ENCODE peak calls at places on chromosomes 13 and 19, in seven cellular contexts. Z is fibroblast of mammary gland, N is astrocyte, F is left ventricle myocardium inferior, C is astrocyte of the cerebellum, H is fibroblast of lung, A is neural progenitor cell. V is an unnamed sample.

GRCh38 chr13:113801289-113801961 is 42.4 kb downstream of the TMEM255B start:
- DNase-seq in Z (no peak), C (no peak), N (no peak), H (no peak), F (no peak), A (no peak), V (no peak)

GRCh38 chr13:21338156-21338555 is 120.9 kb downstream of the ZDHHC20 start:
- DNase-seq in F (no peak), A (peak), N (no peak), Z (no peak), H (no peak), C (no peak), V (no peak)

GRCh38 chr19:42286349-42287016 is 15.4 kb upstream of the PRR19 start:
- DNase-seq in N (no peak), A (no peak), C (no peak), F (peak), Z (peak), H (peak), V (no peak)

GRCh38 chr19:23075031-23075733 is 41.6 kb upstream of the ZNF730 start:
- DNase-seq in N (peak), Z (peak), H (peak), F (peak), C (peak), A (peak), V (peak)

GRCh38 chr13:44092053-44092452 is 212.3 kb downstream of the LACC1 start:
- DNase-seq in C (no peak), A (no peak), Z (no peak), F (no peak), N (no peak), H (no peak), V (no peak)

GRCh38 chr13:30998548-30999140 is 66.2 kb downstream of the TEX26 start:
- DNase-seq in Z (peak), H (peak), N (peak), F (no peak), C (peak), A (peak), V (no peak)

GRCh38 chr13:75507027-75508001 is 25.3 kb upstream of the TBC1D4 start:
- DNase-seq in N (no peak), C (no peak), Z (peak), A (no peak), F (no peak), H (no peak), V (no peak)

GRCh38 chr19:46813570-46814358 is 25.4 kb upstream of the SLC1A5 start:
- DNase-seq in A (no peak), N (peak), H (peak), Z (peak), F (peak), C (no peak), V (no peak)

GRCh38 chr13:106129273-106129672 is 406.2 kb downstream of the EFNB2 start:
- DNase-seq in Z (no peak), N (no peak), C (no peak), A (no peak), H (no peak), F (no peak), V (no peak)

GRCh38 chr13:49354719-49355118 is 89.1 kb downstream of the CAB39L start:
- DNase-seq in H (no peak), C (no peak), A (no peak), Z (no peak), F (no peak), N (no peak), V (no peak)

GRCh38 chr19:5102520-5102919 is 133.6 kb downstream of the KDM4B start:
- DNase-seq in Z (no peak), C (no peak), A (no peak), H (no peak), F (no peak), N (no peak), V (no peak)

GRCh38 chr19:21482863-21483276 is 22.5 kb upstream of the ZNF429 start:
- DNase-seq in C (no peak), A (peak), H (peak), N (peak), F (peak), Z (peak), V (no peak)

GRCh38 chr13:80339578-80339840 is 1.4 kb downstream of the SPRY2 start:
- DNase-seq in C (no peak), H (peak), Z (no peak), N (peak), F (no peak), A (peak), V (no peak)

GRCh38 chr19:11624064-11624463 is 26.8 kb downstream of the ZNF627 start:
- DNase-seq in H (peak), F (no peak), N (peak), Z (peak), C (peak), A (no peak), V (peak)

GRCh38 chr19:48321622-48322591 is 3.4 kb upstream of the EMP3 start:
- DNase-seq in H (peak), F (peak), Z (peak), N (peak), A (peak), C (peak), V (peak)

GRCh38 chr13:32911506-32911905 is 104.7 kb upstream of the KL start:
- DNase-seq in F (no peak), C (no peak), N (no peak), H (no peak), A (peak), Z (peak), V (peak)

GRCh38 chr19:18933297-18933696 is 7.7 kb downstream of the HOMER3 start:
- DNase-seq in N (no peak), Z (no peak), F (no peak), H (no peak), C (no peak), A (peak), V (no peak)

GRCh38 chr19:21519488-21519887 is 14.1 kb downstream of the ZNF429 start:
- DNase-seq in Z (peak), H (no peak), A (no peak), F (no peak), N (no peak), C (no peak), V (no peak)

GRCh38 chr19:55638864-55639359 is 1.9 kb upstream of the ZNF580 start:
- DNase-seq in C (no peak), Z (peak), H (peak), A (peak), F (no peak), N (no peak), V (no peak)
- TF ChIP-seq CTCF in C (peak), Z (peak), H (peak), A (peak), F (peak), N (peak), V (peak)

GRCh38 chr13:110193491-110193890 is 113.5 kb downstream of the COL4A1 start:
- DNase-seq in N (no peak), C (no peak), H (no peak), A (no peak), Z (no peak), F (no peak), V (no peak)

GRCh38 chr13:110197471-110197870 is 109.5 kb downstream of the COL4A1 start:
- DNase-seq in Z (no peak), N (no peak), H (no peak), F (no peak), C (no peak), A (no peak), V (no peak)

GRCh38 chr13:110194456-110194855 is 112.5 kb downstream of the COL4A1 start:
- DNase-seq in Z (no peak), C (no peak), N (no peak), F (no peak), A (no peak), H (no peak), V (no peak)

GRCh38 chr13:110197041-110197440 is 109.9 kb downstream of the COL4A1 start:
- DNase-seq in H (no peak), A (no peak), Z (peak), F (no peak), C (no peak), N (no peak), V (peak)

DNA sequence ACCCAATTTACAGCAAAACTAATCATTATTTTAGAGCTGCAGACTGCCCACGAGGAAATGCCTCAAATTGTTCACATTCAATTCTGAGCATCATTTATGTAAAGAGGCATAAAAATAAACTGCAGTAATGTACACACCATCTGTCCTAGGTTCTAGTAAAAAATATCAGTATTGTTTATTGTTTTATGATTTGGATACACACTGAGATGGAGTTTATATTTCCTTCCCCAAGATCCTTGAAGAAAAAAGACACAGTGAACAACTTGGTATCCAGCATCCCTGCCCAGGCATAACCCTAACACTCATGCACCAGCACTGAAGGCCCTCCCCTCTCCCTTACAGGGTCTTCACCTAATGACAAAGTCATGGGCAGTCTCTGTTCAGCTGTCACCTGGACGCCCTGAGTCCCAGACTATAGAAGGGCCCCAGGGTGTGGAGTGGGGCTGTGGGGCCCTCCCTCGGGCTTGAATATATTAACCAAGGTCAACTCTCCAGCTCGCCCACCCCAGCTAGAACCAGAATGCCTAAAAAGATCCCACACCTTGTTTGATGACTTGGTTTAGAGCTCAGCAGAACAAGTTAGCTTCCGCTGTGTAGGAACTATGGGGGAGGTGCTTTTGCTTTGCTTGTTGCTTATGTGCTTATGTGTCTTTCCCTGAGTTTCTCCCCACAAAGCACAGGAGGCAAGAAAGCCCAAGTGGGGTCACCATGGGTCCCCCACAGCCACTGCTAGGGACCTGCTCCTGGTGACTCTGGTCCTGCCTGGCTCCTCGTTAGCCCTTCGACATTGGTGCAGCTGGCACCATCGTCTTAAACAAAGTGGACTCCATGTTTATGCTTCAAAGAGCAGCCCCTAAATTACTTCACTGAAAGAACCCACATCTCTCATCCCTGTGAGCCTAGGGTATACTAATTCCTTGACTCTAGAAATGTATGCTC is 111.1 kb downstream of the COL4A1 start:
- DNase-seq in F (no peak), C (no peak), A (no peak), Z (no peak), H (no peak), N (no peak), V (no peak)
- H3K4me3 ChIP-seq in F (no peak), C (no peak), A (no peak), Z (no peak), H (no peak), N (no peak), V (no peak)

GRCh38 chr13:27022571-27023311 is 148.9 kb downstream of the USP12 start:
- DNase-seq in C (no peak), Z (peak), H (peak), A (no peak), F (no peak), N (peak), V (no peak)

GRCh38 chr13:27024781-27025492 is 146.7 kb downstream of the USP12 start:
- DNase-seq in Z (no peak), F (no peak), C (no peak), A (no peak), N (no peak), H (no peak), V (no peak)

GRCh38 chr13:27024062-27024461 is 147.5 kb downstream of the USP12 start:
- DNase-seq in H (no peak), A (no peak), C (no peak), F (no peak), N (no peak), Z (no peak), V (no peak)

GRCh38 chr13:27020415-27020814 is 151.2 kb downstream of the USP12 start:
- DNase-seq in H (no peak), A (no peak), C (no peak), N (no peak), F (no peak), Z (no peak), V (no peak)

DNA sequence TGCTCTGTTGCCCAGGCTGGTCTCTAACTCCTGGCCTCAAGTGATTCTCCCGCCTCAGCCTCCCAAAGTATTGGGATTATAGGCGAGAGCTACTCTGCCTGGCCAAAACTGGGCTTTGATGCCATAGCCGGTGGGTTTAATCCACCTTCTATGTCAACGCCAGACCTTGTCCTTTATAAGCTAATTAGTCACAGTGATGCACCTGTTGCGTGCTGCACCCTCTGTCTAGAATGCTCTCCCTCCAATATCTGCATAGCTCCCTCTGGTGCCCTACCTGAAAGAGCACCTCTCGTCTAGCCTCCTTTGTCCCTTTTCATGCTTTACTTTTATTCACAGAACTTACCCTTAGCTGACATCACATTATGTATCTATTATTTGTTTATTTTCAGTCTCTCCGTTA is 148.2 kb downstream of the USP12 start:
- DNase-seq in A (no peak), C (no peak), F (no peak), Z (no peak), H (no peak), N (no peak), V (no peak)
- TF ChIP-seq CTCF in A (no peak), C (no peak), F (no peak), Z (no peak), H (no peak), N (no peak), V (no peak)

DNA sequence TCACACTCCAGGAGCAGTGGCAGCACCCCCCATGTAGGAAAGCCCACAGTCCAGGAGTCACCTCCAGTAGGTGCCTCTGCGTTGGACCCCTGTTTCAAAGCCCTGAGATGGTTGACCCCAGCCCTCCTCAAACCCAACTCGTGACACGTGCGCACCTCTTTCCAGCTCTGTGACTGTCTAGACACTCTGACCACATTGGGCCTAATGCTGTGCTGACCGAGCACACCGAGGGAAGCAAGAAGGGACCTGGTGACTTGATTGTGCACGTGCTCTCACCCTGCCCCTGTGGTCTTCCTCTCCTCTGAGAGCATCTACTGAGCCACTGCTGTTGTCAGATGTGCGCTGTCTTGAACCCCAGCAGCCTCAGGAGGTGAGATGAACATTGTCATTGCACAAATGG is 22.9 kb upstream of the SLC35E1 start:
- DNase-seq in N (no peak), H (no peak), C (no peak), A (no peak), F (no peak), Z (no peak), V (no peak)
- H3K4me3 ChIP-seq in N (no peak), H (no peak), C (no peak), A (no peak), F (no peak), Z (no peak), V (no peak)

GRCh38 chr19:40502647-40503046 is 35.8 kb downstream of the SPTBN4 start:
- DNase-seq in N (no peak), F (no peak), A (peak), Z (no peak), C (no peak), H (no peak), V (no peak)
- TF ChIP-seq CTCF in N (no peak), F (no peak), A (peak), Z (no peak), C (no peak), H (no peak), V (peak)